ENCODE peak calls at places on chromosomes 2 and 18, in ten cellular contexts. L is RPMI7951; F is stimulated activated CD8-positive, alpha-beta memory T cell treated with anti-CD3 and anti-CD28 coated beads, Interleukin-4, amount 100 ng/mL, for 48 hours; G is iris pigment epithelial cell; E is stimulated activated CD4-positive, alpha-beta T cell treated with anti-CD3 and anti-CD28 coated beads, Interleukin-15, amount 100 ng/mL, for 1 hour; V is NCI-H345; N is caudate nucleus; O is dermis microvascular lymphatic vessel endothelial cell; I is GM13976; C is AG09319. A is an unnamed sample.

GRCh38 chr2:72630767-72631166 is 195.1 kb downstream of the EXOC6B start:
- DNase-seq in L (peak), F (no peak), G (peak), E (no peak), V (no peak), N (no peak), O (peak), I (no peak), C (peak), A (no peak)

GRCh38 chr2:236309669-236310029 is 45.4 kb upstream of the ASB18 start:
- DNase-seq in L (peak), F (peak), G (peak), E (no peak), V (no peak), N (no peak), O (peak), I (peak), C (no peak), A (peak)

GRCh38 chr2:178629463-178629862 is 149.2 kb downstream of the PLEKHA3 start:
- DNase-seq in L (no peak), F (no peak), G (no peak), E (no peak), V (no peak), N (no peak), O (no peak), I (no peak), C (no peak), A (no peak)

GRCh38 chr18:392926-393325 is 107.6 kb downstream of the COLEC12 start:
- DNase-seq in L (no peak), F (no peak), G (peak), E (no peak), V (peak), N (no peak), O (no peak), I (no peak), C (no peak), A (no peak)

GRCh38 chr18:14025306-14025940 is 106.8 kb downstream of the ZNF519 start:
- DNase-seq in L (no peak), F (no peak), G (no peak), E (no peak), V (no peak), N (no peak), O (no peak), I (no peak), C (no peak), A (no peak)

GRCh38 chr2:38810488-38810887 is 32.5 kb downstream of the GEMIN6 start:
- DNase-seq in L (no peak), F (no peak), G (no peak), E (no peak), V (no peak), N (no peak), O (no peak), I (no peak), C (no peak), A (no peak)

GRCh38 chr2:190353537-190353899 is 10.1 kb downstream of the INPP1 start:
- DNase-seq in L (no peak), F (no peak), G (no peak), E (no peak), V (no peak), N (no peak), O (no peak), I (no peak), C (no peak), A (no peak)

GRCh38 chr2:226561962-226562361 is 237.7 kb downstream of the IRS1 start:
- DNase-seq in L (no peak), F (no peak), G (no peak), E (no peak), V (no peak), N (no peak), O (no peak), I (no peak), C (no peak), A (no peak)

GRCh38 chr2:54803783-54804758 is 80.6 kb downstream of the EML6 start:
- DNase-seq in L (peak), F (no peak), G (no peak), E (no peak), V (no peak), N (no peak), O (no peak), I (no peak), C (no peak), A (no peak)

A was measured in D721Med.